ENCODE peak calls at places on chromosomes 1 and 21, in four cellular contexts. Z is NCI-H510A, K is cardiac muscle cell, L is cerebellar cortex. Q is an unnamed sample.
A peak's percentile ranks its signal among the peaks of the same experiment; 100 is the strongest.

GRCh38 chr1:15923241-15923640 is 52.7 kb downstream of the ZBTB17 start:
- DNase-seq in Z (no peak), K (no peak), L (no peak), Q (no peak)

GRCh38 chr1:59541161-59541560 is 244.3 kb downstream of the FGGY start:
- DNase-seq in L (peak; percentile 79), Z (no peak), K (no peak), Q (no peak)

GRCh38 chr1:27004471-27005165 is 8.0 kb downstream of the TENT5B start:
- DNase-seq in K (peak; percentile 61), L (no peak), Z (peak; percentile 40), Q (peak; percentile 65)

GRCh38 chr1:25566730-25567341 is 23.4 kb downstream of the LDLRAP1 start:
- DNase-seq in Z (no peak), K (peak; percentile 39), L (peak; percentile 94), Q (peak; percentile 14)

GRCh38 chr21:19286901-19287300 is 883.3 kb upstream of the TMPRSS15 start:
- DNase-seq in Z (no peak), L (no peak), K (no peak), Q (no peak)

GRCh38 chr1:48761986-48762385 is 14.7 kb downstream of the BEND5 start:
- DNase-seq in L (no peak), K (no peak), Z (no peak), Q (no peak)

GRCh38 chr1:76257823-76258222 is 183.3 kb downstream of the ST6GALNAC3 start:
- DNase-seq in K (no peak), L (no peak), Z (no peak), Q (no peak)

GRCh38 chr1:154514066-154514553 is 11.9 kb upstream of the SHE start:
- DNase-seq in K (no peak), Z (no peak), L (no peak), Q (no peak)

GRCh38 chr1:61042679-61043009 is 39.7 kb upstream of the NFIA start:
- DNase-seq in L (no peak), Z (no peak), K (no peak), Q (no peak)

GRCh38 chr21:40053007-40053406 is 185.8 kb downstream of the PCP4 start:
- DNase-seq in Z (no peak), L (peak; percentile 13), K (no peak), Q (no peak)

GRCh38 chr21:29989634-29990234 is 49.9 kb upstream of the GRIK1 start:
- DNase-seq in Z (no peak), K (no peak), L (no peak), Q (no peak)

GRCh38 chr1:11157867-11158266 is 31.3 kb upstream of the ANGPTL7 start:
- DNase-seq in K (no peak), Z (peak; percentile 80), L (peak; percentile 83), Q (no peak)

GRCh38 chr1:59730302-59730701 is 84.4 kb upstream of the HOOK1 start:
- DNase-seq in Z (no peak), K (no peak), L (no peak), Q (no peak)

GRCh38 chr1:177048314-177049069 is 116.0 kb downstream of the ASTN1 start:
- DNase-seq in L (no peak), Z (no peak), K (no peak), Q (no peak)